ENCODE peak calls at places on chromosomes 3 and 15, in nine cellular contexts. One of them, this sample, is unnamed.

GRCh38 chr15:51681303-51681963 is at the start of gene SCG3:
- DNase-seq in neural crest cell: peak
- DNase-seq in NCI-H524: peak
- DNase-seq in OCI-LY7: no peak
- DNase-seq in activated T-cell treated with anti-CD3 and anti-CD28 coated beads, Interleukin-2, amount 50 U/mL, for 48 hours: peak
- DNase-seq in amygdala: peak
- DNase-seq in iPS-NIHi11: peak
- DNase-seq in NCI-H2171: peak
- DNase-seq in anterior cingulate cortex: peak
- DNase-seq in this sample: peak

GRCh38 chr15:84839714-84840113 is 22.6 kb downstream of the ALPK3 start:
- DNase-seq in iPS-NIHi11: no peak
- DNase-seq in activated T-cell treated with anti-CD3 and anti-CD28 coated beads, Interleukin-2, amount 50 U/mL, for 48 hours: peak
- DNase-seq in NCI-H524: no peak
- DNase-seq in amygdala: no peak
- DNase-seq in NCI-H2171: no peak
- DNase-seq in anterior cingulate cortex: no peak
- DNase-seq in OCI-LY7: no peak
- DNase-seq in neural crest cell: no peak
- DNase-seq in this sample: no peak

GRCh38 chr3:172530566-172530965 is 7.3 kb upstream of the TNFSF10 start:
- DNase-seq in OCI-LY7: no peak
- DNase-seq in activated T-cell treated with anti-CD3 and anti-CD28 coated beads, Interleukin-2, amount 50 U/mL, for 48 hours: no peak
- DNase-seq in neural crest cell: no peak
- DNase-seq in anterior cingulate cortex: no peak
- DNase-seq in NCI-H524: no peak
- DNase-seq in amygdala: no peak
- DNase-seq in iPS-NIHi11: no peak
- DNase-seq in NCI-H2171: no peak
- DNase-seq in this sample: no peak

GRCh38 chr15:73741401-73741836 is 11.7 kb downstream of the INSYN1 start:
- DNase-seq in NCI-H524: no peak
- DNase-seq in activated T-cell treated with anti-CD3 and anti-CD28 coated beads, Interleukin-2, amount 50 U/mL, for 48 hours: no peak
- DNase-seq in anterior cingulate cortex: no peak
- DNase-seq in OCI-LY7: no peak
- DNase-seq in NCI-H2171: no peak
- DNase-seq in amygdala: no peak
- DNase-seq in neural crest cell: no peak
- DNase-seq in iPS-NIHi11: no peak
- DNase-seq in this sample: no peak

GRCh38 chr3:129016366-129016724 is 15.2 kb downstream of the EFCC1 start:
- DNase-seq in activated T-cell treated with anti-CD3 and anti-CD28 coated beads, Interleukin-2, amount 50 U/mL, for 48 hours: peak
- DNase-seq in anterior cingulate cortex: peak
- DNase-seq in neural crest cell: no peak
- DNase-seq in NCI-H2171: peak
- DNase-seq in NCI-H524: peak
- DNase-seq in iPS-NIHi11: no peak
- DNase-seq in amygdala: peak
- DNase-seq in OCI-LY7: peak
- DNase-seq in this sample: no peak

GRCh38 chr15:33894193-33894592 is 74.1 kb upstream of the CHRM5 start:
- DNase-seq in NCI-H524: no peak
- DNase-seq in neural crest cell: no peak
- DNase-seq in activated T-cell treated with anti-CD3 and anti-CD28 coated beads, Interleukin-2, amount 50 U/mL, for 48 hours: no peak
- DNase-seq in amygdala: no peak
- DNase-seq in iPS-NIHi11: no peak
- DNase-seq in anterior cingulate cortex: no peak
- DNase-seq in NCI-H2171: no peak
- DNase-seq in OCI-LY7: no peak
- DNase-seq in this sample: no peak

GRCh38 chr3:195587824-195588223 is 4.1 kb upstream of the APOD start:
- DNase-seq in OCI-LY7: no peak
- DNase-seq in activated T-cell treated with anti-CD3 and anti-CD28 coated beads, Interleukin-2, amount 50 U/mL, for 48 hours: peak
- DNase-seq in iPS-NIHi11: no peak
- DNase-seq in amygdala: no peak
- DNase-seq in neural crest cell: no peak
- DNase-seq in anterior cingulate cortex: no peak
- DNase-seq in NCI-H2171: no peak
- DNase-seq in NCI-H524: no peak
- DNase-seq in this sample: no peak

GRCh38 chr3:193530231-193531165 is 24.2 kb downstream of the ATP13A4 start:
- DNase-seq in amygdala: no peak
- DNase-seq in neural crest cell: no peak
- DNase-seq in NCI-H2171: no peak
- DNase-seq in anterior cingulate cortex: no peak
- DNase-seq in OCI-LY7: no peak
- DNase-seq in NCI-H524: no peak
- DNase-seq in activated T-cell treated with anti-CD3 and anti-CD28 coated beads, Interleukin-2, amount 50 U/mL, for 48 hours: no peak
- DNase-seq in iPS-NIHi11: no peak
- DNase-seq in this sample: no peak

GRCh38 chr15:71237456-71238188 is 122.4 kb downstream of the THSD4 start:
- DNase-seq in NCI-H2171: no peak
- DNase-seq in iPS-NIHi11: no peak
- DNase-seq in anterior cingulate cortex: peak
- DNase-seq in amygdala: no peak
- DNase-seq in neural crest cell: no peak
- DNase-seq in OCI-LY7: no peak
- DNase-seq in activated T-cell treated with anti-CD3 and anti-CD28 coated beads, Interleukin-2, amount 50 U/mL, for 48 hours: no peak
- DNase-seq in NCI-H524: no peak
- DNase-seq in this sample: no peak

GRCh38 chr3:53242642-53243041 is 13.2 kb downstream of the TKT start:
- DNase-seq in anterior cingulate cortex: no peak
- DNase-seq in iPS-NIHi11: no peak
- DNase-seq in activated T-cell treated with anti-CD3 and anti-CD28 coated beads, Interleukin-2, amount 50 U/mL, for 48 hours: no peak
- DNase-seq in OCI-LY7: no peak
- DNase-seq in neural crest cell: no peak
- DNase-seq in NCI-H2171: no peak
- DNase-seq in amygdala: no peak
- DNase-seq in NCI-H524: no peak
- DNase-seq in this sample: no peak

GRCh38 chr3:69855436-69856162 is 116.3 kb downstream of the MITF start:
- DNase-seq in neural crest cell: no peak
- DNase-seq in OCI-LY7: no peak
- DNase-seq in iPS-NIHi11: no peak
- DNase-seq in activated T-cell treated with anti-CD3 and anti-CD28 coated beads, Interleukin-2, amount 50 U/mL, for 48 hours: no peak
- DNase-seq in NCI-H2171: peak
- DNase-seq in anterior cingulate cortex: no peak
- DNase-seq in amygdala: no peak
- DNase-seq in NCI-H524: no peak
- DNase-seq in this sample: no peak

GRCh38 chr15:26561994-26562730 is 210.7 kb downstream of the GABRB3 start:
- DNase-seq in anterior cingulate cortex: no peak
- DNase-seq in NCI-H2171: no peak
- DNase-seq in activated T-cell treated with anti-CD3 and anti-CD28 coated beads, Interleukin-2, amount 50 U/mL, for 48 hours: no peak
- DNase-seq in amygdala: no peak
- DNase-seq in OCI-LY7: no peak
- DNase-seq in iPS-NIHi11: no peak
- DNase-seq in neural crest cell: no peak
- DNase-seq in NCI-H524: no peak
- DNase-seq in this sample: no peak

GRCh38 chr3:13543251-13543650 is 5.7 kb upstream of the FBLN2 start:
- DNase-seq in anterior cingulate cortex: no peak
- DNase-seq in OCI-LY7: no peak
- DNase-seq in NCI-H524: no peak
- DNase-seq in NCI-H2171: no peak
- DNase-seq in activated T-cell treated with anti-CD3 and anti-CD28 coated beads, Interleukin-2, amount 50 U/mL, for 48 hours: no peak
- DNase-seq in neural crest cell: no peak
- DNase-seq in amygdala: no peak
- DNase-seq in iPS-NIHi11: no peak
- DNase-seq in this sample: no peak

GRCh38 chr15:73781038-73781925 is 28.1 kb upstream of the INSYN1 start:
- DNase-seq in iPS-NIHi11: no peak
- DNase-seq in NCI-H524: no peak
- DNase-seq in activated T-cell treated with anti-CD3 and anti-CD28 coated beads, Interleukin-2, amount 50 U/mL, for 48 hours: peak
- DNase-seq in anterior cingulate cortex: no peak
- DNase-seq in neural crest cell: no peak
- DNase-seq in NCI-H2171: no peak
- DNase-seq in amygdala: no peak
- DNase-seq in OCI-LY7: peak
- DNase-seq in this sample: no peak

GRCh38 chr3:186967686-186968085 is 37.4 kb downstream of the ST6GAL1 start:
- DNase-seq in amygdala: no peak
- DNase-seq in NCI-H2171: no peak
- DNase-seq in iPS-NIHi11: no peak
- DNase-seq in anterior cingulate cortex: peak
- DNase-seq in OCI-LY7: no peak
- DNase-seq in activated T-cell treated with anti-CD3 and anti-CD28 coated beads, Interleukin-2, amount 50 U/mL, for 48 hours: no peak
- DNase-seq in neural crest cell: no peak
- DNase-seq in NCI-H524: no peak
- DNase-seq in this sample: peak

GRCh38 chr3:100159564-100160153 is 45.4 kb upstream of the FILIP1L start:
- DNase-seq in iPS-NIHi11: no peak
- DNase-seq in NCI-H2171: no peak
- DNase-seq in anterior cingulate cortex: no peak
- DNase-seq in OCI-LY7: no peak
- DNase-seq in amygdala: no peak
- DNase-seq in neural crest cell: no peak
- DNase-seq in NCI-H524: no peak
- DNase-seq in activated T-cell treated with anti-CD3 and anti-CD28 coated beads, Interleukin-2, amount 50 U/mL, for 48 hours: no peak
- DNase-seq in this sample: no peak

GRCh38 chr3:11626084-11626463 is 17.6 kb downstream of the VGLL4 start:
- DNase-seq in OCI-LY7: peak
- DNase-seq in NCI-H2171: no peak
- DNase-seq in iPS-NIHi11: no peak
- DNase-seq in activated T-cell treated with anti-CD3 and anti-CD28 coated beads, Interleukin-2, amount 50 U/mL, for 48 hours: no peak
- DNase-seq in neural crest cell: no peak
- DNase-seq in anterior cingulate cortex: no peak
- DNase-seq in amygdala: no peak
- DNase-seq in NCI-H524: no peak
- DNase-seq in this sample: no peak

GRCh38 chr15:68730491-68731317 is 90.0 kb downstream of the ANP32A start:
- DNase-seq in neural crest cell: no peak
- DNase-seq in OCI-LY7: peak
- DNase-seq in anterior cingulate cortex: peak
- DNase-seq in NCI-H2171: no peak
- DNase-seq in amygdala: peak
- DNase-seq in NCI-H524: peak
- DNase-seq in activated T-cell treated with anti-CD3 and anti-CD28 coated beads, Interleukin-2, amount 50 U/mL, for 48 hours: peak
- DNase-seq in iPS-NIHi11: peak
- DNase-seq in this sample: peak

GRCh38 chr3:63976166-63976861 is 47.0 kb downstream of the PSMD6 start:
- DNase-seq in NCI-H2171: no peak
- DNase-seq in NCI-H524: no peak
- DNase-seq in amygdala: no peak
- DNase-seq in anterior cingulate cortex: no peak
- DNase-seq in OCI-LY7: no peak
- DNase-seq in neural crest cell: no peak
- DNase-seq in activated T-cell treated with anti-CD3 and anti-CD28 coated beads, Interleukin-2, amount 50 U/mL, for 48 hours: no peak
- DNase-seq in iPS-NIHi11: no peak
- DNase-seq in this sample: no peak

GRCh38 chr15:48592221-48592731 is 53.2 kb downstream of the FBN1 start:
- DNase-seq in iPS-NIHi11: no peak
- DNase-seq in activated T-cell treated with anti-CD3 and anti-CD28 coated beads, Interleukin-2, amount 50 U/mL, for 48 hours: no peak
- DNase-seq in amygdala: no peak
- DNase-seq in anterior cingulate cortex: no peak
- DNase-seq in NCI-H524: no peak
- DNase-seq in NCI-H2171: no peak
- DNase-seq in neural crest cell: no peak
- DNase-seq in OCI-LY7: no peak
- DNase-seq in this sample: no peak

GRCh38 chr15:90053685-90054466 is 48.4 kb downstream of the IDH2 start:
- DNase-seq in anterior cingulate cortex: no peak
- DNase-seq in activated T-cell treated with anti-CD3 and anti-CD28 coated beads, Interleukin-2, amount 50 U/mL, for 48 hours: no peak
- DNase-seq in neural crest cell: no peak
- DNase-seq in iPS-NIHi11: no peak
- DNase-seq in amygdala: no peak
- DNase-seq in NCI-H2171: no peak
- DNase-seq in NCI-H524: no peak
- DNase-seq in OCI-LY7: no peak
- DNase-seq in this sample: no peak

GRCh38 chr3:127629462-127630403 is 748 bp downstream of the PODXL2 start:
- DNase-seq in anterior cingulate cortex: peak
- DNase-seq in activated T-cell treated with anti-CD3 and anti-CD28 coated beads, Interleukin-2, amount 50 U/mL, for 48 hours: no peak
- DNase-seq in neural crest cell: no peak
- DNase-seq in NCI-H524: no peak
- DNase-seq in amygdala: peak
- DNase-seq in OCI-LY7: peak
- DNase-seq in NCI-H2171: peak
- DNase-seq in iPS-NIHi11: no peak
- DNase-seq in this sample: peak

GRCh38 chr15:41791970-41792637 is 17.8 kb downstream of the MAPKBP1 start:
- DNase-seq in amygdala: no peak
- DNase-seq in NCI-H524: peak
- DNase-seq in anterior cingulate cortex: no peak
- DNase-seq in neural crest cell: no peak
- DNase-seq in OCI-LY7: no peak
- DNase-seq in NCI-H2171: peak
- DNase-seq in activated T-cell treated with anti-CD3 and anti-CD28 coated beads, Interleukin-2, amount 50 U/mL, for 48 hours: no peak
- DNase-seq in iPS-NIHi11: no peak
- DNase-seq in this sample: no peak

GRCh38 chr3:14822875-14823807 is 4.4 kb downstream of the FGD5 start:
- DNase-seq in NCI-H524: no peak
- DNase-seq in NCI-H2171: no peak
- DNase-seq in anterior cingulate cortex: no peak
- DNase-seq in neural crest cell: no peak
- DNase-seq in amygdala: no peak
- DNase-seq in activated T-cell treated with anti-CD3 and anti-CD28 coated beads, Interleukin-2, amount 50 U/mL, for 48 hours: no peak
- DNase-seq in iPS-NIHi11: no peak
- DNase-seq in OCI-LY7: no peak
- DNase-seq in this sample: no peak

GRCh38 chr15:86165263-86166204 is 85.9 kb downstream of the AGBL1 start:
- DNase-seq in OCI-LY7: no peak
- DNase-seq in anterior cingulate cortex: no peak
- DNase-seq in NCI-H524: no peak
- DNase-seq in neural crest cell: no peak
- DNase-seq in NCI-H2171: peak
- DNase-seq in activated T-cell treated with anti-CD3 and anti-CD28 coated beads, Interleukin-2, amount 50 U/mL, for 48 hours: no peak
- DNase-seq in iPS-NIHi11: no peak
- DNase-seq in amygdala: no peak
- DNase-seq in this sample: no peak

GRCh38 chr3:185866555-185866954 is 41.7 kb upstream of the IGF2BP2 start:
- DNase-seq in iPS-NIHi11: no peak
- DNase-seq in NCI-H2171: no peak
- DNase-seq in amygdala: no peak
- DNase-seq in OCI-LY7: no peak
- DNase-seq in anterior cingulate cortex: no peak
- DNase-seq in activated T-cell treated with anti-CD3 and anti-CD28 coated beads, Interleukin-2, amount 50 U/mL, for 48 hours: no peak
- DNase-seq in neural crest cell: no peak
- DNase-seq in NCI-H524: no peak
- DNase-seq in this sample: no peak

GRCh38 chr3:173921741-173922140 is 524.2 kb downstream of the NLGN1 start:
- DNase-seq in NCI-H2171: no peak
- DNase-seq in amygdala: no peak
- DNase-seq in neural crest cell: no peak
- DNase-seq in anterior cingulate cortex: no peak
- DNase-seq in OCI-LY7: no peak
- DNase-seq in NCI-H524: no peak
- DNase-seq in activated T-cell treated with anti-CD3 and anti-CD28 coated beads, Interleukin-2, amount 50 U/mL, for 48 hours: no peak
- DNase-seq in iPS-NIHi11: no peak
- DNase-seq in this sample: no peak

GRCh38 chr3:133468251-133468721 is 68.4 kb downstream of the BFSP2 start:
- DNase-seq in iPS-NIHi11: no peak
- DNase-seq in NCI-H2171: no peak
- DNase-seq in neural crest cell: no peak
- DNase-seq in amygdala: no peak
- DNase-seq in NCI-H524: no peak
- DNase-seq in OCI-LY7: no peak
- DNase-seq in anterior cingulate cortex: no peak
- DNase-seq in activated T-cell treated with anti-CD3 and anti-CD28 coated beads, Interleukin-2, amount 50 U/mL, for 48 hours: no peak
- DNase-seq in this sample: no peak

GRCh38 chr3:112685435-112685834 is 44.5 kb upstream of the CCDC80 start:
- DNase-seq in amygdala: no peak
- DNase-seq in NCI-H2171: no peak
- DNase-seq in activated T-cell treated with anti-CD3 and anti-CD28 coated beads, Interleukin-2, amount 50 U/mL, for 48 hours: no peak
- DNase-seq in neural crest cell: no peak
- DNase-seq in iPS-NIHi11: no peak
- DNase-seq in anterior cingulate cortex: no peak
- DNase-seq in NCI-H524: peak
- DNase-seq in OCI-LY7: no peak
- DNase-seq in this sample: no peak

GRCh38 chr15:59456114-59456513 is 18.1 kb downstream of the FAM81A start:
- DNase-seq in anterior cingulate cortex: no peak
- DNase-seq in neural crest cell: no peak
- DNase-seq in NCI-H2171: no peak
- DNase-seq in NCI-H524: no peak
- DNase-seq in amygdala: no peak
- DNase-seq in OCI-LY7: no peak
- DNase-seq in activated T-cell treated with anti-CD3 and anti-CD28 coated beads, Interleukin-2, amount 50 U/mL, for 48 hours: no peak
- DNase-seq in iPS-NIHi11: peak
- DNase-seq in this sample: no peak

GRCh38 chr15:96076350-96076749 is 254.2 kb upstream of the NR2F2 start:
- DNase-seq in NCI-H2171: no peak
- DNase-seq in amygdala: no peak
- DNase-seq in activated T-cell treated with anti-CD3 and anti-CD28 coated beads, Interleukin-2, amount 50 U/mL, for 48 hours: no peak
- DNase-seq in iPS-NIHi11: no peak
- DNase-seq in anterior cingulate cortex: no peak
- DNase-seq in NCI-H524: no peak
- DNase-seq in neural crest cell: no peak
- DNase-seq in OCI-LY7: no peak
- DNase-seq in this sample: no peak